ENCODE peak calls at places on chromosomes 6 and 20, in six cellular contexts. One of them, this sample, is unnamed.
A peak's percentile ranks its signal among the peaks of the same experiment; 100 is the strongest.

GRCh38 chr20:49982346-49983122 is at the start of gene SNAI1:
- DNase-seq in CD8-positive, alpha-beta T cell: peak; percentile 82
- DNase-seq in heart left ventricle: peak; percentile 90
- DNase-seq in tibial nerve: peak; percentile 45
- DNase-seq in hepatocyte: peak; percentile 94
- DNase-seq in endothelial cell of umbilical vein: peak; percentile 84
- DNase-seq in this sample: peak; percentile 77

GRCh38 chr20:62022575-62023139 is 43.0 kb downstream of the TAF4 start:
- DNase-seq in endothelial cell of umbilical vein: no peak
- DNase-seq in heart left ventricle: no peak
- DNase-seq in hepatocyte: no peak
- DNase-seq in tibial nerve: no peak
- DNase-seq in CD8-positive, alpha-beta T cell: no peak
- DNase-seq in this sample: no peak

GRCh38 chr20:8021541-8022269 is 2.1 kb upstream of the TMX4 start:
- DNase-seq in tibial nerve: no peak
- DNase-seq in CD8-positive, alpha-beta T cell: no peak
- DNase-seq in hepatocyte: no peak
- DNase-seq in endothelial cell of umbilical vein: no peak
- DNase-seq in heart left ventricle: no peak
- DNase-seq in this sample: no peak

GRCh38 chr6:111591370-111591900 is 14.2 kb downstream of the TRAF3IP2 start:
- DNase-seq in endothelial cell of umbilical vein: peak; percentile 72
- DNase-seq in CD8-positive, alpha-beta T cell: no peak
- DNase-seq in tibial nerve: peak; percentile 95
- DNase-seq in heart left ventricle: peak; percentile 92
- DNase-seq in hepatocyte: peak; percentile 90
- DNase-seq in this sample: no peak

GRCh38 chr20:39676236-39676635 is 714.1 kb downstream of the DHX35 start:
- DNase-seq in tibial nerve: no peak
- DNase-seq in hepatocyte: no peak
- DNase-seq in endothelial cell of umbilical vein: no peak
- DNase-seq in CD8-positive, alpha-beta T cell: no peak
- DNase-seq in heart left ventricle: no peak
- DNase-seq in this sample: no peak

GRCh38 chr6:5072440-5072839 is 12.7 kb upstream of the PPP1R3G start:
- DNase-seq in tibial nerve: no peak
- DNase-seq in heart left ventricle: no peak
- DNase-seq in CD8-positive, alpha-beta T cell: no peak
- DNase-seq in endothelial cell of umbilical vein: no peak
- DNase-seq in hepatocyte: no peak
- DNase-seq in this sample: no peak

GRCh38 chr6:159047896-159048685 is 3.3 kb upstream of the TAGAP start:
- DNase-seq in tibial nerve: no peak
- DNase-seq in hepatocyte: no peak
- DNase-seq in heart left ventricle: no peak
- DNase-seq in CD8-positive, alpha-beta T cell: no peak
- DNase-seq in endothelial cell of umbilical vein: no peak
- DNase-seq in this sample: no peak

GRCh38 chr6:2173203-2173961 is 72.0 kb downstream of the GMDS start:
- DNase-seq in endothelial cell of umbilical vein: no peak
- DNase-seq in tibial nerve: no peak
- DNase-seq in CD8-positive, alpha-beta T cell: no peak
- DNase-seq in heart left ventricle: no peak
- DNase-seq in hepatocyte: no peak
- DNase-seq in this sample: no peak

GRCh38 chr20:43832961-43833360 is 81.7 kb upstream of the TOX2 start:
- DNase-seq in tibial nerve: no peak
- DNase-seq in endothelial cell of umbilical vein: no peak
- DNase-seq in hepatocyte: no peak
- DNase-seq in heart left ventricle: no peak
- DNase-seq in CD8-positive, alpha-beta T cell: no peak
- DNase-seq in this sample: no peak

GRCh38 chr6:169752074-169752623 is 727 bp downstream of the ERMARD start:
- DNase-seq in tibial nerve: no peak
- DNase-seq in CD8-positive, alpha-beta T cell: no peak
- DNase-seq in endothelial cell of umbilical vein: no peak
- DNase-seq in heart left ventricle: no peak
- DNase-seq in hepatocyte: no peak
- DNase-seq in this sample: no peak

GRCh38 chr20:34475979-34476736 is 40.1 kb upstream of the DYNLRB1 start:
- DNase-seq in heart left ventricle: peak; percentile 52
- DNase-seq in hepatocyte: peak; percentile 22
- DNase-seq in endothelial cell of umbilical vein: peak; percentile 51
- DNase-seq in CD8-positive, alpha-beta T cell: peak; percentile 36
- DNase-seq in tibial nerve: peak; percentile 30
- DNase-seq in this sample: peak; percentile 28

GRCh38 chr20:58012731-58013510 is 215.5 kb downstream of the ANKRD60 start:
- DNase-seq in CD8-positive, alpha-beta T cell: no peak
- DNase-seq in heart left ventricle: no peak
- DNase-seq in hepatocyte: no peak
- DNase-seq in endothelial cell of umbilical vein: peak; percentile 14
- DNase-seq in tibial nerve: no peak
- DNase-seq in this sample: no peak

GRCh38 chr20:51014797-51015722 is 7.8 kb downstream of the KCNG1 start:
- DNase-seq in endothelial cell of umbilical vein: peak; percentile 49
- DNase-seq in CD8-positive, alpha-beta T cell: no peak
- DNase-seq in hepatocyte: peak; percentile 80
- DNase-seq in heart left ventricle: no peak
- DNase-seq in tibial nerve: no peak
- DNase-seq in this sample: peak; percentile 15

GRCh38 chr6:87473419-87473903 is 687 bp downstream of the SLC35A1 start:
- DNase-seq in hepatocyte: peak; percentile 75
- DNase-seq in endothelial cell of umbilical vein: no peak
- DNase-seq in heart left ventricle: no peak
- DNase-seq in CD8-positive, alpha-beta T cell: peak; percentile 61
- DNase-seq in tibial nerve: no peak
- DNase-seq in this sample: peak; percentile 63

GRCh38 chr6:87472525-87473418 is at the start of gene SLC35A1:
- DNase-seq in heart left ventricle: peak; percentile 87
- DNase-seq in hepatocyte: peak; percentile 89
- DNase-seq in tibial nerve: peak; percentile 76
- DNase-seq in endothelial cell of umbilical vein: peak; percentile 88
- DNase-seq in CD8-positive, alpha-beta T cell: peak; percentile 86
- DNase-seq in this sample: peak; percentile 88
- H3K27ac ChIP-seq in heart left ventricle: peak within 1 kb of the TSS; percentile 94
- H3K27ac ChIP-seq in hepatocyte: peak within 1 kb of the TSS; percentile 95
- H3K27ac ChIP-seq in tibial nerve: peak within 1 kb of the TSS; percentile 97
- H3K27ac ChIP-seq in endothelial cell of umbilical vein: peak within 1 kb of the TSS; percentile 91
- H3K27ac ChIP-seq in CD8-positive, alpha-beta T cell: peak within 1 kb of the TSS; percentile 97
- H3K27ac ChIP-seq in this sample: peak within 1 kb of the TSS; percentile 93

DNA sequence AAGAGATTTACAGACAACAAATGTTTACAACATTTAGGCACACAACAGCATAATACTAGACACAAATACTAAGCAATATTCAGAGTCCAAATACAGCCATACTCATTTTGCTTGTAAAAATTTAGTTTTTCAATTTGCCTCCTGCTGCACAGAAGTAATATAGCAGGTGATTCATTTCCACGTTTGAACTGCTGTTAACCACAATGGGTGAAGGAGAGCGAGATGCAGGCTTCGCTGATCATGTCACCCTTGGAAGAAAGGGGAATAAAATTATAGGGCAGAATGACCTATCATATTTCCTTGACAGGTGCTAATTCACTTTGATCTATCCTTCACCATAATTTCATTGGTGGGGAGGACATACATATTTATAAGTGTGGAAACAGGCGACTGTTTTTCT is 643.8 kb upstream of the AGPAT4 start:
- DNase-seq in tibial nerve: no peak
- DNase-seq in hepatocyte: no peak
- DNase-seq in CD8-positive, alpha-beta T cell: no peak
- DNase-seq in endothelial cell of umbilical vein: no peak
- DNase-seq in heart left ventricle: no peak
- DNase-seq in this sample: no peak
- TF ChIP-seq CTCF in tibial nerve: no peak
- TF ChIP-seq CTCF in hepatocyte: no peak
- TF ChIP-seq CTCF in CD8-positive, alpha-beta T cell: no peak
- TF ChIP-seq CTCF in endothelial cell of umbilical vein: no peak
- TF ChIP-seq CTCF in heart left ventricle: no peak
- TF ChIP-seq CTCF in this sample: no peak

GRCh38 chr20:63664143-63664851 is 6.2 kb downstream of the RTEL1 start:
- DNase-seq in tibial nerve: no peak
- DNase-seq in CD8-positive, alpha-beta T cell: no peak
- DNase-seq in hepatocyte: no peak
- DNase-seq in endothelial cell of umbilical vein: no peak
- DNase-seq in heart left ventricle: no peak
- DNase-seq in this sample: no peak
- H3K36me3 ChIP-seq in tibial nerve: no peaks in the 10 kb centered on the region
- H3K36me3 ChIP-seq in CD8-positive, alpha-beta T cell: peaks cover 7% of the 10 kb centered on the region
- H3K36me3 ChIP-seq in hepatocyte: no peaks in the 10 kb centered on the region
- H3K36me3 ChIP-seq in endothelial cell of umbilical vein: peaks cover 35% of the 10 kb centered on the region
- H3K36me3 ChIP-seq in heart left ventricle: peaks cover 82% of the 10 kb centered on the region
- H3K36me3 ChIP-seq in this sample: peaks cover 22% of the 10 kb centered on the region

GRCh38 chr20:47412073-47412472 is 55.6 kb upstream of the ZMYND8 start:
- DNase-seq in heart left ventricle: no peak
- DNase-seq in endothelial cell of umbilical vein: no peak
- DNase-seq in tibial nerve: no peak
- DNase-seq in CD8-positive, alpha-beta T cell: no peak
- DNase-seq in hepatocyte: no peak
- DNase-seq in this sample: no peak
- H3K27ac ChIP-seq in heart left ventricle: peak overlapping the region; percentile 67
- H3K27ac ChIP-seq in endothelial cell of umbilical vein: no peak overlapping the region
- H3K27ac ChIP-seq in tibial nerve: no peak overlapping the region
- H3K27ac ChIP-seq in CD8-positive, alpha-beta T cell: no peak overlapping the region
- H3K27ac ChIP-seq in hepatocyte: no peak overlapping the region
- H3K27ac ChIP-seq in this sample: peak overlapping the region; percentile 54

GRCh38 chr6:84515082-84515481 is 249.3 kb downstream of the TBX18 start:
- DNase-seq in CD8-positive, alpha-beta T cell: no peak
- DNase-seq in endothelial cell of umbilical vein: no peak
- DNase-seq in tibial nerve: no peak
- DNase-seq in hepatocyte: no peak
- DNase-seq in heart left ventricle: no peak
- DNase-seq in this sample: no peak
- TF ChIP-seq CTCF in CD8-positive, alpha-beta T cell: no peak
- TF ChIP-seq CTCF in endothelial cell of umbilical vein: no peak
- TF ChIP-seq CTCF in tibial nerve: no peak
- TF ChIP-seq CTCF in hepatocyte: no peak
- TF ChIP-seq CTCF in heart left ventricle: no peak
- TF ChIP-seq CTCF in this sample: no peak

GRCh38 chr20:36796117-36796516 is 22.6 kb upstream of the DSN1 start:
- DNase-seq in CD8-positive, alpha-beta T cell: no peak
- DNase-seq in heart left ventricle: no peak
- DNase-seq in tibial nerve: no peak
- DNase-seq in endothelial cell of umbilical vein: no peak
- DNase-seq in hepatocyte: no peak
- DNase-seq in this sample: no peak

GRCh38 chr20:36793294-36794115 is 19.9 kb upstream of the DSN1 start:
- DNase-seq in endothelial cell of umbilical vein: no peak
- DNase-seq in CD8-positive, alpha-beta T cell: no peak
- DNase-seq in hepatocyte: no peak
- DNase-seq in tibial nerve: no peak
- DNase-seq in heart left ventricle: no peak
- DNase-seq in this sample: no peak

GRCh38 chr20:36796868-36797267 is 23.3 kb upstream of the DSN1 start:
- DNase-seq in CD8-positive, alpha-beta T cell: no peak
- DNase-seq in tibial nerve: no peak
- DNase-seq in hepatocyte: no peak
- DNase-seq in heart left ventricle: no peak
- DNase-seq in endothelial cell of umbilical vein: no peak
- DNase-seq in this sample: no peak

GRCh38 chr20:36794116-36794474 is 20.5 kb upstream of the DSN1 start:
- DNase-seq in tibial nerve: no peak
- DNase-seq in endothelial cell of umbilical vein: no peak
- DNase-seq in hepatocyte: no peak
- DNase-seq in CD8-positive, alpha-beta T cell: no peak
- DNase-seq in heart left ventricle: no peak
- DNase-seq in this sample: no peak

GRCh38 chr20:36795691-36796090 is 22.1 kb upstream of the DSN1 start:
- DNase-seq in endothelial cell of umbilical vein: no peak
- DNase-seq in heart left ventricle: no peak
- DNase-seq in hepatocyte: no peak
- DNase-seq in CD8-positive, alpha-beta T cell: no peak
- DNase-seq in tibial nerve: no peak
- DNase-seq in this sample: no peak
- H3K36me3 ChIP-seq in endothelial cell of umbilical vein: peaks cover 50% of the 10 kb centered on the region
- H3K36me3 ChIP-seq in heart left ventricle: peaks cover 98% of the 10 kb centered on the region
- H3K36me3 ChIP-seq in hepatocyte: no peaks in the 10 kb centered on the region
- H3K36me3 ChIP-seq in CD8-positive, alpha-beta T cell: no peaks in the 10 kb centered on the region
- H3K36me3 ChIP-seq in tibial nerve: no peaks in the 10 kb centered on the region
- H3K36me3 ChIP-seq in this sample: peaks cover 98% of the 10 kb centered on the region

DNA sequence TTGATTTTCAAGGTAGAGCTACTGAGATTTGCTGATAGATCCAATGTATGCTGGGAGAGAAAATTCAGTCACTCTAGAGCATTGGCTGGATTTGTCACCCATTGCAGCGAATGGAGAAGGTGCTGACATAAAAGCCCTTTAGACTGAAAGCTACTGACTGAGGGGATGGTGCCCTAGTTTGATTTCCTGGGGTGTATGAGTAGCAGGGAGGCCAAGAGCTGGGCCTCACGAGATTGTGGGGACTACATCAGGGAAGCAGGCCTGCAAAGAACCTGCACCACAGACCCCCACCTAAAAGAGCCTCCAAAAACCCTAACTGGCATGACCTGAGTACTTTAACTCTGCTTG is 23.9 kb upstream of the PRND start:
- DNase-seq in tibial nerve: no peak
- DNase-seq in CD8-positive, alpha-beta T cell: no peak
- DNase-seq in heart left ventricle: no peak
- DNase-seq in endothelial cell of umbilical vein: no peak
- DNase-seq in hepatocyte: no peak
- DNase-seq in this sample: no peak
- H3K27ac ChIP-seq in tibial nerve: no peak overlapping the region
- H3K27ac ChIP-seq in CD8-positive, alpha-beta T cell: no peak overlapping the region
- H3K27ac ChIP-seq in heart left ventricle: no peak overlapping the region
- H3K27ac ChIP-seq in endothelial cell of umbilical vein: no peak overlapping the region
- H3K27ac ChIP-seq in hepatocyte: no peak overlapping the region
- H3K27ac ChIP-seq in this sample: no peak overlapping the region

GRCh38 chr6:35048631-35049083 is 92.5 kb downstream of the TCP11 start:
- DNase-seq in hepatocyte: peak; percentile 50
- DNase-seq in endothelial cell of umbilical vein: no peak
- DNase-seq in tibial nerve: no peak
- DNase-seq in heart left ventricle: peak; percentile 65
- DNase-seq in CD8-positive, alpha-beta T cell: peak; percentile 9
- DNase-seq in this sample: peak; percentile 55
- TF ChIP-seq CTCF in hepatocyte: peak; percentile 7
- TF ChIP-seq CTCF in endothelial cell of umbilical vein: no peak
- TF ChIP-seq CTCF in tibial nerve: no peak
- TF ChIP-seq CTCF in heart left ventricle: no peak
- TF ChIP-seq CTCF in CD8-positive, alpha-beta T cell: peak; percentile 22
- TF ChIP-seq CTCF in this sample: peak; percentile 28